ENCODE peak calls at places on chromosome 10, in ten cellular contexts. M is naive thymus-derived CD8-positive, alpha-beta T cell; R is fibroblast of the conjunctiva; C is GM19239; Z is RKO; Q is LoVo; N is bronchial epithelial cell; Y is kidney tubule cell; H is GM12891; E is activated T-helper 9 cell treated with anti-CD3 and anti-CD28 coated beads, Interleukin-2, amount 50 U/mL, for 16 hours. D is an unnamed sample.

GRCh38 chr10:71564221-71564820 is 155.3 kb downstream of the C10orf105 start:
- DNase-seq in M (no peak), R (no peak), C (no peak), Z (no peak), Q (no peak), N (no peak), Y (no peak), H (no peak), E (no peak), D (no peak)

GRCh38 chr10:102245101-102245931 is at the start of gene GBF1:
- DNase-seq in M (peak; percentile 73), R (peak; percentile 99), C (peak; percentile 93), Z (peak; percentile 100), Q (peak; percentile 98), N (peak; percentile 99), Y (peak; percentile 100), H (peak; percentile 80), E (peak; percentile 82), D (peak; percentile 97)

GRCh38 chr10:43042503-43043341 is 34.1 kb upstream of the RET start:
- DNase-seq in M (no peak), R (no peak), C (no peak), Z (no peak), Q (no peak), N (no peak), Y (no peak), H (no peak), E (no peak), D (no peak)

GRCh38 chr10:12549297-12549696 is 199.9 kb downstream of the CAMK1D start:
- DNase-seq in M (no peak), R (no peak), C (no peak), Z (no peak), Q (no peak), N (no peak), Y (no peak), H (peak; percentile 27), E (no peak), D (no peak)

GRCh38 chr10:6083523-6084475 is 5.0 kb upstream of the RBM17 start:
- DNase-seq in M (no peak), R (no peak), C (no peak), Z (no peak), Q (no peak), N (peak; percentile 18), Y (no peak), H (no peak), E (peak; percentile 42), D (no peak)

GRCh38 chr10:62374862-62375710 is 917 bp downstream of the ZNF365 start:
- DNase-seq in M (no peak), R (no peak), C (no peak), Z (no peak), Q (peak; percentile 14), N (peak; percentile 68), Y (peak; percentile 68), H (no peak), E (no peak), D (no peak)

GRCh38 chr10:48309711-48310226 is 3.3 kb downstream of the MAPK8 start:
- DNase-seq in M (no peak), R (no peak), C (peak; percentile 18), Z (peak; percentile 92), Q (peak; percentile 58), N (peak; percentile 83), Y (peak; percentile 98), H (no peak), E (no peak), D (no peak)

GRCh38 chr10:28763471-28763870 is 86.2 kb downstream of the BAMBI start:
- DNase-seq in M (no peak), R (no peak), C (no peak), Z (no peak), Q (no peak), N (no peak), Y (peak; percentile 64), H (no peak), E (no peak), D (no peak)

GRCh38 chr10:49253340-49253739 is 45.6 kb upstream of the C10orf71 start:
- DNase-seq in M (no peak), R (no peak), C (no peak), Z (no peak), Q (no peak), N (no peak), Y (no peak), H (no peak), E (no peak), D (no peak)

GRCh38 chr10:70578371-70578947 is 24.1 kb downstream of the PRF1 start:
- DNase-seq in M (no peak), R (no peak), C (no peak), Z (no peak), Q (peak; percentile 64), N (peak; percentile 97), Y (peak; percentile 98), H (no peak), E (peak; percentile 28), D (no peak)

GRCh38 chr10:50740351-50740688 is 584 bp downstream of the ASAH2B start:
- DNase-seq in M (no peak), R (no peak), C (no peak), Z (peak; percentile 83), Q (peak; percentile 18), N (peak; percentile 69), Y (peak; percentile 79), H (no peak), E (no peak), D (no peak)

GRCh38 chr10:129332476-129332875 is 134.6 kb upstream of the MGMT start:
- DNase-seq in M (no peak), R (peak; percentile 3), C (no peak), Z (peak; percentile 18), Q (no peak), N (no peak), Y (peak; percentile 34), H (no peak), E (no peak), D (no peak)

GRCh38 chr10:48493083-48493871 is 111.6 kb downstream of the ARHGAP22 start:
- DNase-seq in M (no peak), R (no peak), C (no peak), Z (no peak), Q (no peak), N (no peak), Y (no peak), H (no peak), E (no peak), D (peak; percentile 57)

GRCh38 chr10:62083413-62083794 is 181.9 kb downstream of the ARID5B start:
- DNase-seq in M (no peak), R (no peak), C (no peak), Z (no peak), Q (no peak), N (peak; percentile 51), Y (peak; percentile 30), H (no peak), E (no peak), D (no peak)

GRCh38 chr10:46520381-46520780 is 36.1 kb downstream of the GPRIN2 start:
- DNase-seq in M (no peak), R (no peak), C (no peak), Z (no peak), Q (no peak), N (no peak), Y (no peak), H (no peak), E (no peak), D (no peak)

GRCh38 chr10:27319752-27320561 is 79.4 kb upstream of the ACBD5 start:
- DNase-seq in M (no peak), R (peak; percentile 10), C (peak; percentile 14), Z (no peak), Q (peak; percentile 32), N (peak; percentile 95), Y (peak; percentile 66), H (peak; percentile 26), E (no peak), D (peak; percentile 84)

GRCh38 chr10:85784792-85785191 is 581.8 kb downstream of the GRID1 start:
- DNase-seq in M (no peak), R (no peak), C (no peak), Z (no peak), Q (no peak), N (no peak), Y (no peak), H (no peak), E (no peak), D (no peak)

GRCh38 chr10:35585903-35586535 is 19.1 kb upstream of the GJD4 start:
- DNase-seq in M (no peak), R (no peak), C (no peak), Z (no peak), Q (no peak), N (peak; percentile 15), Y (no peak), H (no peak), E (no peak), D (no peak)

D was measured in right atrium auricular region.